ENCODE peak calls at places on chromosomes 13 and 19, in ten cellular contexts. P is Calu3, S is IMR-90, W is AG04449, A is suprapubic skin, B is DND-41, U is astrocyte of the cerebellum, X is foreskin fibroblast, E is left ventricle myocardium inferior, H is thoracic aorta. T is an unnamed sample.

GRCh38 chr19:38262585-38263268 is 1.6 kb upstream of the SPINT2 start:
- DNase-seq in S (no peak), H (no peak), U (no peak), X (no peak), A (no peak), W (no peak), B (no peak), E (no peak), P (no peak), T (no peak)

GRCh38 chr19:10408511-10409291 is 5.4 kb upstream of the CDC37 start:
- DNase-seq in S (no peak), E (no peak), A (no peak), W (no peak), X (no peak), H (no peak), P (no peak), B (peak; percentile 77), U (no peak), T (peak; percentile 93)

GRCh38 chr13:52002361-52002760 is 8.9 kb downstream of the ATP7B start:
- DNase-seq in B (no peak), A (no peak), X (no peak), E (no peak), S (no peak), U (no peak), H (no peak), W (no peak), P (no peak), T (no peak)

GRCh38 chr13:24161980-24162517 is 1.5 kb downstream of the SPATA13 start:
- DNase-seq in X (no peak), E (no peak), P (peak; percentile 32), W (no peak), U (no peak), H (no peak), A (no peak), B (no peak), S (no peak), T (no peak)

GRCh38 chr19:13718733-13719132 is 45.6 kb upstream of the MRI1 start:
- DNase-seq in B (no peak), A (no peak), S (peak; percentile 66), H (no peak), W (peak; percentile 53), E (peak; percentile 34), U (peak; percentile 37), X (peak; percentile 91), P (peak; percentile 54), T (no peak)

GRCh38 chr19:10758978-10759377 is 41.1 kb downstream of the DNM2 start:
- DNase-seq in S (no peak), A (no peak), U (no peak), W (no peak), P (no peak), H (no peak), E (no peak), B (no peak), X (no peak), T (no peak)

GRCh38 chr19:7480975-7481265 is 7.9 kb downstream of the PEX11G start:
- DNase-seq in S (no peak), X (no peak), B (no peak), H (no peak), W (no peak), E (no peak), P (no peak), U (no peak), A (no peak), T (no peak)

GRCh38 chr19:28290963-28291657 is 921.8 kb downstream of the UQCRFS1 start:
- DNase-seq in E (no peak), W (no peak), B (no peak), P (no peak), A (no peak), X (no peak), S (no peak), U (no peak), H (no peak), T (no peak)

GRCh38 chr13:23979361-23980159 is 82.3 kb upstream of the C1QTNF9B start:
- DNase-seq in U (peak; percentile 94), A (peak; percentile 89), H (peak; percentile 24), X (peak; percentile 95), B (no peak), P (peak; percentile 43), S (peak; percentile 82), E (peak; percentile 80), W (no peak), T (peak; percentile 41)

GRCh38 chr19:1622007-1622406 is 16.7 kb upstream of the UQCR11 start:
- DNase-seq in U (no peak), E (no peak), H (no peak), A (no peak), S (no peak), W (no peak), P (no peak), X (no peak), B (no peak), T (no peak)

GRCh38 chr13:112481458-112481857 is 105.3 kb downstream of the SPACA7 start:
- DNase-seq in S (no peak), A (no peak), B (no peak), H (no peak), W (no peak), P (no peak), U (peak; percentile 41), E (no peak), X (peak; percentile 8), T (peak; percentile 5)

GRCh38 chr13:27607125-27607524 is 13.2 kb downstream of the LNX2 start:
- DNase-seq in W (peak; percentile 28), A (no peak), S (peak; percentile 90), H (no peak), U (peak; percentile 64), B (no peak), X (peak; percentile 84), P (peak; percentile 26), E (no peak), T (no peak)

GRCh38 chr13:60335531-60335930 is 61.5 kb upstream of the TDRD3 start:
- DNase-seq in P (no peak), H (no peak), B (no peak), S (peak; percentile 22), X (peak; percentile 10), E (no peak), A (no peak), U (no peak), W (no peak), T (no peak)
- TF ChIP-seq CTCF in P (no peak), H (peak; percentile 41), B (peak; percentile 81), S (peak; percentile 69), X (peak; percentile 18), E (peak; percentile 72), A (peak; percentile 40), U (no peak), W (peak; percentile 14), T (peak; percentile 68)

GRCh38 chr19:45913874-45914830 is at the start of gene NANOS2:
- DNase-seq in S (no peak), A (no peak), H (no peak), P (no peak), E (no peak), U (no peak), W (no peak), B (no peak), X (peak; percentile 9), T (peak; percentile 33)
- TF ChIP-seq CTCF in S (no peak), A (no peak), H (no peak), P (no peak), E (peak; percentile 33), U (no peak), W (no peak), B (peak; percentile 18), X (no peak), T (peak; percentile 38)

GRCh38 chr13:42777476-42777875 is 3.9 kb upstream of the FAM216B start:
- DNase-seq in A (no peak), H (no peak), P (no peak), B (no peak), E (no peak), X (peak; percentile 40), W (no peak), U (no peak), S (peak; percentile 28), T (no peak)

GRCh38 chr13:42781362-42781761 is at the start of gene FAM216B:
- DNase-seq in E (no peak), S (peak; percentile 39), P (no peak), A (no peak), U (no peak), B (no peak), W (no peak), H (no peak), X (no peak), T (no peak)

DNA sequence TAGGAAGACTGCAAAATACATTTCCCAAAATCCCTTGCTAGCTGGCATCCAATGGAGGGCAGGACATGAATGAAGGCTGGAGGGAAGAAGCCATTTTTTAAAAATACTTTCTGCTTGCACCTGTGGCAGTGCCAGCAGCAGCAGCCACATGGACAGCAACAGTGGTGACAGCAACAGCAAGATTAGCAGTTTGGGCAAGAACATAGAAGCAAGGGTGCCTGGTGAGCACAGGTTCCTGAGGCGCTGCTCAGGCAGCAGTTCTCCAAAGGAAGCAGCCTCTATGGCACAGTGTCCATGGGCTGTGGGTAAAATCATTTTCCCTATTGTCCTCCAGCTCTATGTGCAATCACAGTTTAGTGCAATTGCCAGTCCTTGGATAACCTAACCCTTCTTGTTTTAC is 1.3 kb upstream of the FAM216B start:
- DNase-seq in E (no peak), H (no peak), U (no peak), X (no peak), P (no peak), W (no peak), B (no peak), A (no peak), S (no peak), T (no peak)
- TF ChIP-seq CTCF in E (no peak), H (no peak), U (no peak), X (no peak), P (no peak), W (no peak), B (no peak), A (no peak), S (no peak), T (no peak)

GRCh38 chr19:54554006-54554405 is 19.6 kb upstream of the LILRA2 start:
- DNase-seq in P (no peak), E (no peak), A (no peak), S (no peak), B (no peak), H (no peak), X (no peak), U (no peak), W (no peak), T (no peak)

GRCh38 chr19:54554896-54555295 is 18.7 kb upstream of the LILRA2 start:
- DNase-seq in A (no peak), E (no peak), H (no peak), X (no peak), U (no peak), P (no peak), B (no peak), W (no peak), S (no peak), T (no peak)

GRCh38 chr19:54551293-54551692 is 22.3 kb upstream of the LILRA2 start:
- DNase-seq in A (no peak), H (no peak), P (no peak), U (no peak), B (peak; percentile 49), W (no peak), S (no peak), X (no peak), E (no peak), T (peak; percentile 38)

GRCh38 chr19:54551950-54552912 is 21.4 kb upstream of the LILRA2 start:
- DNase-seq in X (no peak), B (no peak), P (no peak), W (no peak), E (peak; percentile 28), U (no peak), H (no peak), S (no peak), A (no peak), T (no peak)

DNA sequence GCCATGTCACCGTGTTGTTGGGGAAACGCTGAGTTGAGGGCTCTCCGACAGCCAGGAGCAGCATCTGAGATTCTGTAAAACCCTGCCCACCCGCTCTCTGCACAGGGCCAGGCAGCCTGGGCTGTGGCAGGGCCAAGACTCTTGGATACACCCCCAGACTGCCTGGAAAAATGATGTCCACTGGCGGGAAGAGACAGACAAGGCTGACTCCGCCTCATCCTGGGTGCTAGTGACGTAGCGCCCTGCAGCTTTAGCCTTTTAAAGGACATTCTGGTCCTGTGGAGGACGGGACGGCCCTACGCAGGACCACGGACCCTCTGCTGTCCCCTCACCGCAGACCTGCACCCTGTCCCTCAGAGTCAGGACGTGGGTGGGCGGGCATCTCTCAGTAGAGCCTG is 20.7 kb upstream of the LILRA2 start:
- DNase-seq in E (no peak), P (no peak), S (no peak), W (no peak), X (no peak), A (no peak), H (no peak), U (no peak), B (no peak), T (no peak)
- TF ChIP-seq CTCF in E (no peak), P (no peak), S (no peak), W (no peak), X (no peak), A (no peak), H (no peak), U (no peak), B (no peak), T (no peak)

T was measured in activated CD8-positive, alpha-beta T cell treated with anti-CD3 and anti-CD28 coated beads for 36 hours.